ENCODE peak calls at places on chromosomes 3 and 15, in four cellular contexts. W is ecto neural progenitor cell, I is skeletal muscle cell, G is amniotic epithelial cell. Y is an unnamed sample.

GRCh38 chr3:56347219-56347871 is 120.9 kb downstream of the ERC2 start:
- DNase-seq in W (peak), I (no peak), G (no peak), Y (peak)

GRCh38 chr15:94239474-94239873 is 8.1 kb downstream of the MCTP2 start:
- DNase-seq in W (no peak), I (no peak), G (peak), Y (no peak)

GRCh38 chr15:77160562-77161481 is 89.9 kb upstream of the TSPAN3 start:
- DNase-seq in W (no peak), I (no peak), G (peak), Y (no peak)

GRCh38 chr15:28094732-28095521 is 4.2 kb downstream of the OCA2 start:
- DNase-seq in W (peak), I (no peak), G (no peak), Y (peak)

GRCh38 chr3:140830391-140830790 is 111.2 kb upstream of the SLC25A36 start:
- DNase-seq in W (no peak), I (no peak), G (no peak), Y (no peak)

GRCh38 chr3:135918600-135918999 is 46.9 kb upstream of the PPP2R3A start:
- DNase-seq in W (no peak), I (no peak), G (peak), Y (no peak)

GRCh38 chr15:45093013-45093412 is 21.0 kb downstream of the DUOX2 start:
- DNase-seq in W (no peak), I (no peak), G (no peak), Y (no peak)

GRCh38 chr3:126373682-126374601 is 16.7 kb upstream of the KLF15 start:
- DNase-seq in W (no peak), I (no peak), G (peak), Y (peak)

GRCh38 chr3:45992133-45992729 is 3.4 kb downstream of the FYCO1 start:
- DNase-seq in W (no peak), I (no peak), G (no peak), Y (no peak)

GRCh38 chr3:188220097-188220788 is 66.3 kb downstream of the LPP start:
- DNase-seq in W (no peak), I (peak), G (peak), Y (no peak)

GRCh38 chr15:58484794-58485600 is 53.2 kb downstream of the LIPC start:
- DNase-seq in W (no peak), I (no peak), G (no peak), Y (no peak)

GRCh38 chr3:165883866-165884478 is 46.7 kb upstream of the BCHE start:
- DNase-seq in W (no peak), I (no peak), G (no peak), Y (no peak)

GRCh38 chr3:155744091-155744625 is 713 bp downstream of the PLCH1 start:
- DNase-seq in W (peak), I (no peak), G (no peak), Y (peak)

GRCh38 chr3:38207262-38208003 is 42.1 kb downstream of the OXSR1 start:
- DNase-seq in W (no peak), I (no peak), G (no peak), Y (no peak)

GRCh38 chr3:20141841-20142240 is 44.2 kb downstream of the SGO1 start:
- DNase-seq in W (peak), I (peak), G (peak), Y (peak)

GRCh38 chr3:123394391-123395022 is 54.4 kb downstream of the ADCY5 start:
- DNase-seq in W (no peak), I (no peak), G (no peak), Y (no peak)

GRCh38 chr3:157418104-157418503 is 18.5 kb upstream of the PTX3 start:
- DNase-seq in W (no peak), I (no peak), G (no peak), Y (no peak)

GRCh38 chr15:66401130-66402021 is 14.7 kb downstream of the MAP2K1 start:
- DNase-seq in W (peak), I (no peak), G (no peak), Y (no peak)